ENCODE peak calls at places on chromosomes 6 and 20, in nine cellular contexts. O is cardiac muscle cell, G is GM12864, X is GM12865, J is heart left ventricle, H is HFFc6, S is HL-60, A is pancreas, P is lower leg skin. L is an unnamed sample.

GRCh38 chr6:159865226-159865920 is 25.4 kb upstream of the MAS1 start:
- DNase-seq in O (no peak), G (no peak), X (no peak), J (no peak), H (no peak), S (no peak), A (no peak), P (no peak), L (no peak)

GRCh38 chr20:62858059-62858458 is 3.6 kb downstream of the TCFL5 start:
- DNase-seq in O (no peak), G (no peak), X (no peak), J (no peak), H (no peak), S (no peak), A (no peak), P (no peak), L (no peak)

GRCh38 chr20:37984018-37984785 is 49.1 kb downstream of the TTI1 start:
- DNase-seq in O (peak), G (no peak), X (no peak), J (peak), H (no peak), S (no peak), A (no peak), P (no peak), L (no peak)

GRCh38 chr6:12311106-12311505 is 20.9 kb downstream of the EDN1 start:
- DNase-seq in O (no peak), G (no peak), X (no peak), J (no peak), H (no peak), S (no peak), A (no peak), P (no peak), L (no peak)

GRCh38 chr6:125717120-125717731 is 32.2 kb upstream of the HEY2 start:
- DNase-seq in O (no peak), G (peak), X (peak), J (no peak), H (no peak), S (no peak), A (no peak), P (no peak), L (peak)

GRCh38 chr20:13868331-13868730 is 83.5 kb downstream of the NDUFAF5 start:
- DNase-seq in O (no peak), G (no peak), X (no peak), J (no peak), H (peak), S (peak), A (no peak), P (no peak), L (no peak)

GRCh38 chr6:35183281-35183680 is 30.5 kb upstream of the SCUBE3 start:
- DNase-seq in O (no peak), G (no peak), X (no peak), J (no peak), H (no peak), S (no peak), A (no peak), P (no peak), L (no peak)

GRCh38 chr6:126112171-126112632 is 125.9 kb downstream of the TRMT11 start:
- DNase-seq in O (peak), G (no peak), X (no peak), J (no peak), H (peak), S (no peak), A (no peak), P (no peak), L (no peak)

GRCh38 chr6:6494677-6495076 is 93.8 kb upstream of the LY86 start:
- DNase-seq in O (peak), G (peak), X (peak), J (peak), H (no peak), S (no peak), A (peak), P (no peak), L (peak)

GRCh38 chr6:34022250-34022872 is 123.5 kb downstream of the GRM4 start:
- DNase-seq in O (no peak), G (no peak), X (no peak), J (no peak), H (no peak), S (no peak), A (no peak), P (no peak), L (no peak)

GRCh38 chr6:88519227-88520019 is 353.3 kb upstream of the CNR1 start:
- DNase-seq in O (peak), G (no peak), X (no peak), J (no peak), H (no peak), S (no peak), A (no peak), P (no peak), L (no peak)

GRCh38 chr6:157278171-157278570 is 45.1 kb downstream of the TMEM242 start:
- DNase-seq in O (no peak), G (no peak), X (no peak), J (no peak), H (no peak), S (no peak), A (no peak), P (peak), L (no peak)

DNA sequence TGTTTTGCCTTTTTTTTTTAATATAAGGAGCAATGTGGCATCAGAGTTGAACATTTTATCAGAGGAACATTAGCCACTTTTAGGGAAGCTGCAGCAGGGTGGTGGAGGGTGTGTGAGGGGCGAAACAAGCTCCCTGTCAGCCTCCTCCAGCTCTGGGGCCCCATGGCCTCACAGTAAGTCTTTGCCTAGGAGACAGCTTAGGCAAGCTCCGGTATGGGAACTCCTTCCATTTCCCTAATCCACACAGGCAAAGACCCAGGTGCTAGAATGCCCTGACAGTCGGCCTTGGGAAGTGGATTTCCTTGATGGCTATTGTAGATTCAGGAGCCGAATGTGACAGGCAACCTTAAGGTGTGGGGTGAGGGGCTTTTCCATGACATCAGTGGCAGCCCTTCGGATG is 862 bp downstream of the PRND start:
- DNase-seq in O (no peak), G (no peak), X (no peak), J (no peak), H (no peak), S (no peak), A (no peak), P (no peak), L (no peak)
- TF ChIP-seq CTCF in O (no peak), G (no peak), X (no peak), J (no peak), H (no peak), S (no peak), A (no peak), P (no peak), L (no peak)

DNA sequence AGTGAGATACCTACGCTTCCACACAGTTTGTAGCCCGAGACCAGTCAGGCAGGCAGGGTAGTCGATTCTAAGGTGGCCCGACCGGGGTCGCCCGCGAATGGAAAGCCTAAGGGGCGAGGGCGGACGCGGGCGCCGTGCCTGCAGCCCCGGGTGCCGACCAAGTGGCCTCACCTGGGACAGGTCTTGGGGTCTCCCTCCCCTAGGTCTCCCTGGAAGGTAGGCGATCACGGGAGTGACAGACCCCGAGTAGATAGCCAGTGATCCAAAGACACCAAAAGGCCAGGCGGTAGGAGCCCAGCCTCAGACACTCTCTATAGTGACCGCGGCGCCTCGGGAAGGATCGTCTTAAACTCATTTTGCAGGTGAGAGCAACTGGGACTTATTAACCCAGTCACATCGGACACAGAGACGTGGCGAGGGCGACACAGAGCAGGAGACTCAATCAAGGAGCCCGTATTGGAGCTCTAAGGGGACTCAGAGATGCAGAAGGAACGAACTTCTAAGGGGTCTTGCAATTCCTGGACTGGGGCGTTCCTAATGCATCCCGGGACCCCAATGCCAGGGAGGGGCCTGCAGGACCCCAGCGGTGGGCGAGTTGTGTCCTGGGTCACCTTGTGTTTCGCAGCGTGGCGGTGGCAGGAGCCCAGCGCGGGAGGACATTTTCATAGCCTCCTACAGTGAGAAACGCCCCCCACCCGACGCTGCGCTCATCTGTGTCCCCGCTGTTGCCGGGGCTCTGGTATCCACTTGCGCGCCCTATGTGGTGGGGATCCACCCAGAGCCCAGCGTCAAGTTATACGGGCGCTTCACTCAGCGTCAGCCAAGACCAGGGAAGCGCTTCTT is 2.1 kb upstream of the VSX1 start:
- DNase-seq in O (no peak), G (no peak), X (no peak), J (no peak), H (no peak), S (no peak), A (no peak), P (peak), L (no peak)
- TF ChIP-seq CTCF in O (no peak), G (peak), X (peak), J (no peak), H (peak), S (no peak), A (no peak), P (no peak), L (no peak)

GRCh38 chr6:26454641-26455040 is 3.1 kb upstream of the BTN2A1 start:
- DNase-seq in O (no peak), G (no peak), X (no peak), J (no peak), H (no peak), S (no peak), A (no peak), P (no peak), L (no peak)

GRCh38 chr6:26457407-26457795 is 354 bp upstream of the BTN2A1 start:
- DNase-seq in O (peak), G (no peak), X (no peak), J (peak), H (no peak), S (no peak), A (peak), P (no peak), L (no peak)

GRCh38 chr6:26459023-26459810 is 1.5 kb downstream of the BTN2A1 start:
- DNase-seq in O (no peak), G (no peak), X (no peak), J (no peak), H (no peak), S (no peak), A (no peak), P (no peak), L (no peak)

GRCh38 chr6:26455357-26455970 is 2.3 kb upstream of the BTN2A1 start:
- DNase-seq in O (no peak), G (no peak), X (no peak), J (no peak), H (no peak), S (no peak), A (no peak), P (no peak), L (no peak)

DNA sequence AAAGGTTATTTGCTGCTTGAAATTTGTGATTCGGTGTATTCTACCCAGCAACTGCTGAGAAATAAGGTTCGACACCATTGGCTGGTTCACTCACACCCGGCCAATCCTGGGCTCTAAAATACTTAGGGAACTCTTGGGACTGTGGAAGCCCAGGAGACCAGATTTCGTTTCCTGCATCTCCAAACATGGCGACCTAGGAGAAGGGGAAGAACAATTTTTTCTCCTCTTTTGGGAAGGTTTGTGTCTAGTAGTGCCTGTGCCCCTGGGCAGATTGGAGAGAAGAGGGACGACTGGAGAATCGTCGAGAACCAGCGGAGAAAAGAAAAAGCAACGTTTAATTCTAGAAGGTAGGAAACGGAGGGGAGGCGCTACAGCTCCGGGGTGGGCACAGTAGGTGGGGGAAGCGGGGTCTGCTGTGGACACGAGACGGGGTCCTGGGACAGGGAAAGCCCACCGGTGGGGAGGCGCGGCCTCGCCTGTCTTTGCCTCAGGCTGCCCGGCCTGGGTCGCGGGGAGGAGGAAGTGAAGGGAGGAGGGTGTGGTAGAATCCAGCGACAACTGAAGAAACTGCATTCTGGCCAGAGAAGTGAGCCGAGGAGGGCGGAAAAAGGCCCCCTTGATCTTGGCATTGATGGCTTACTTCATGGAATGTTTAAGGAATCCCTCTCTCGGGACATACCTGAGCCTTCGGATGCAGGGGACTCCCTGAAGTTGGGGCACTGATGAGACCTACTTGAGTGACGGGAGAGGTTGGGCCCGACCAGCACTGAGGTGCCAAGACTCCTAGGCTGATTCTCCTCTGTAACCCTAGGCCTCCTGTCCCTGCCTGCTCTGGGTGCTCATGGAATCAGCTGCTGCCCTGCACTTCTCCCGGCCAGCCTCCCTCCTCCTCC is at the start of gene BTN2A1:
- DNase-seq in O (peak), G (peak), X (peak), J (peak), H (peak), S (peak), A (peak), P (peak), L (peak)
- TF ChIP-seq CTCF in O (no peak), G (no peak), X (no peak), J (no peak), H (peak), S (no peak), A (no peak), P (no peak), L (no peak)

GRCh38 chr6:33000053-33000452 is 9.3 kb downstream of the HLA-DOA start:
- DNase-seq in O (no peak), G (no peak), X (peak), J (no peak), H (no peak), S (no peak), A (no peak), P (no peak), L (peak)
- TF ChIP-seq CTCF in O (no peak), G (peak), X (peak), J (peak), H (peak), S (no peak), A (no peak), P (no peak), L (peak)

DNA sequence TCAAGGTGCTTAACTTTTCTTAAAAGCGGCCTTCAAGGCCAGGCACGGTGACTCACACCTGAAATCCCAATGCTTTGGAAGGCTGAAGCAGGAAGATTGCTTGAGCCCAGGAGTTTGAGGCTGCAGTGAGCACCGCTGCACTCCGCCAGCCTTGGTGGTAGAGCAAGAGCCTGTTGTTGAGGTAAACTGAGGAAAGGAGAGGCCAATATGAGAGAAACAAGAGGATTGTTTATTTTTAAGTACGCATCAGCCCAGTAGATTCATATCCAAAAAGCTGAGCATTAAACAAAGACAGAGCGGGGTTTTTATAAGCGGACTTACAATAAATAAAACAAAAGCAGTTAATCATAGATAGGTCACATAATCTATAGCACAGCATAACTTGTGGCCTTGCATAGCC is 15.0 kb upstream of the GMPR start:
- DNase-seq in O (no peak), G (no peak), X (no peak), J (no peak), H (no peak), S (no peak), A (no peak), P (peak), L (no peak)
- TF ChIP-seq CTCF in O (no peak), G (no peak), X (no peak), J (no peak), H (no peak), S (no peak), A (no peak), P (no peak), L (no peak)

GRCh38 chr6:169215201-169215661 is 38.4 kb downstream of the THBS2 start:
- DNase-seq in O (no peak), G (no peak), X (no peak), J (no peak), H (no peak), S (no peak), A (no peak), P (no peak), L (no peak)

GRCh38 chr6:169211881-169212280 is 41.8 kb downstream of the THBS2 start:
- DNase-seq in O (no peak), G (no peak), X (no peak), J (no peak), H (no peak), S (no peak), A (no peak), P (no peak), L (no peak)

GRCh38 chr6:169212436-169212835 is 41.2 kb downstream of the THBS2 start:
- DNase-seq in O (no peak), G (no peak), X (no peak), J (no peak), H (no peak), S (no peak), A (no peak), P (no peak), L (no peak)

GRCh38 chr6:169213814-169214520 is 39.7 kb downstream of the THBS2 start:
- DNase-seq in O (no peak), G (no peak), X (no peak), J (no peak), H (no peak), S (no peak), A (no peak), P (no peak), L (no peak)

GRCh38 chr6:169212897-169213813 is 40.5 kb downstream of the THBS2 start:
- DNase-seq in O (peak), G (peak), X (peak), J (peak), H (peak), S (peak), A (peak), P (peak), L (peak)
- TF ChIP-seq CTCF in O (peak), G (peak), X (peak), J (peak), H (peak), S (peak), A (no peak), P (no peak), L (no peak)

DNA sequence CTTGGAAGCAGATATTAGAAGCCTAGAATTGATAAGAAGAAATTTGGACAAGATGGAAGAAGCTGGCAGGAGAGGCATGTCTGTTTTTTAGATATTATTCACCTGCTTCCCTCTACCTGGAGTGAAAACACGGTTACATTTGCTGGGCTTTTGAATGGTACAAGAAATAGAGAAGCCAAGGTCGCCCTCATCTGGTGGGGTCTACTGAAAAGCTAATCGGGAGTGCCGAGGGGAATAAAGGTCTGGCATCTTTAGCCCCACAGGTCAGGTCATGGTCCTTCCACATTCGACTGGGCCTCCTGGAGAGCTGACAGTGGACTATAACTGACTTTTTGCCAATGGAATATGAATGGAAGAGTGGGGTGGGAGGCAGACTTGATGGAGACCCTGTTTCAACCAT is 4.6 kb upstream of the C2 start:
- DNase-seq in O (no peak), G (no peak), X (peak), J (no peak), H (no peak), S (no peak), A (no peak), P (no peak), L (no peak)
- TF ChIP-seq CTCF in O (peak), G (peak), X (peak), J (no peak), H (no peak), S (peak), A (no peak), P (no peak), L (peak)

GRCh38 chr20:56187791-56188190 is 60.7 kb upstream of the MC3R start:
- DNase-seq in O (no peak), G (no peak), X (no peak), J (no peak), H (no peak), S (no peak), A (no peak), P (peak), L (no peak)
- TF ChIP-seq CTCF in O (no peak), G (no peak), X (no peak), J (no peak), H (no peak), S (no peak), A (no peak), P (no peak), L (no peak)

GRCh38 chr20:20219016-20219415 is 148.9 kb upstream of the INSM1 start:
- DNase-seq in O (no peak), G (no peak), X (no peak), J (no peak), H (no peak), S (no peak), A (no peak), P (no peak), L (no peak)
- TF ChIP-seq CTCF in O (no peak), G (no peak), X (no peak), J (no peak), H (no peak), S (no peak), A (no peak), P (no peak), L (no peak)